ENCODE peak calls at places on chromosomes 3 and 15, in six cellular contexts. One of them, this sample, is unnamed. For H3K4me1, the result is how much of the 10 kb centered on the place peaks cover.

GRCh38 chr15:73258271-73259108 is 110.3 kb downstream of the HCN4 start:
- DNase-seq in HAP-1: peak
- DNase-seq in IMR-90: no peak
- DNase-seq in psoas muscle: no peak
- DNase-seq in mammary epithelial cell: no peak
- DNase-seq in pancreas: no peak
- DNase-seq in this sample: no peak

GRCh38 chr3:135262441-135262840 is 467.4 kb downstream of the EPHB1 start:
- DNase-seq in pancreas: no peak
- DNase-seq in IMR-90: no peak
- DNase-seq in psoas muscle: no peak
- DNase-seq in HAP-1: no peak
- DNase-seq in mammary epithelial cell: no peak
- DNase-seq in this sample: no peak

GRCh38 chr3:115281697-115282685 is 134.9 kb upstream of the ZBTB20 start:
- DNase-seq in psoas muscle: no peak
- DNase-seq in mammary epithelial cell: no peak
- DNase-seq in HAP-1: no peak
- DNase-seq in IMR-90: no peak
- DNase-seq in pancreas: no peak
- DNase-seq in this sample: no peak

GRCh38 chr3:42539871-42540714 is 37.6 kb downstream of the VIPR1 start:
- DNase-seq in HAP-1: peak
- DNase-seq in IMR-90: no peak
- DNase-seq in pancreas: peak
- DNase-seq in mammary epithelial cell: peak
- DNase-seq in psoas muscle: no peak
- DNase-seq in this sample: no peak

GRCh38 chr3:134693804-134694203 is 43.0 kb upstream of the KY start:
- DNase-seq in IMR-90: no peak
- DNase-seq in mammary epithelial cell: no peak
- DNase-seq in HAP-1: no peak
- DNase-seq in psoas muscle: no peak
- DNase-seq in pancreas: no peak
- DNase-seq in this sample: no peak

GRCh38 chr3:71803248-71803647 is 18.3 kb upstream of the PROK2 start:
- DNase-seq in pancreas: no peak
- DNase-seq in HAP-1: no peak
- DNase-seq in mammary epithelial cell: no peak
- DNase-seq in IMR-90: no peak
- DNase-seq in psoas muscle: no peak
- DNase-seq in this sample: no peak

GRCh38 chr3:194269610-194270145 is 81.5 kb downstream of the CPN2 start:
- DNase-seq in psoas muscle: peak
- DNase-seq in mammary epithelial cell: no peak
- DNase-seq in pancreas: peak
- DNase-seq in IMR-90: no peak
- DNase-seq in HAP-1: no peak
- DNase-seq in this sample: peak

GRCh38 chr3:102307442-102307841 is 127.4 kb upstream of the ZPLD1 start:
- DNase-seq in mammary epithelial cell: no peak
- DNase-seq in IMR-90: no peak
- DNase-seq in psoas muscle: no peak
- DNase-seq in pancreas: no peak
- DNase-seq in HAP-1: no peak
- DNase-seq in this sample: no peak

GRCh38 chr3:87771338-87772059 is 287.3 kb downstream of the CGGBP1 start:
- DNase-seq in HAP-1: peak
- DNase-seq in mammary epithelial cell: peak
- DNase-seq in pancreas: no peak
- DNase-seq in psoas muscle: peak
- DNase-seq in IMR-90: peak
- DNase-seq in this sample: peak

GRCh38 chr3:25090869-25091453 is 337.1 kb upstream of the RARB start:
- DNase-seq in IMR-90: no peak
- DNase-seq in mammary epithelial cell: no peak
- DNase-seq in psoas muscle: no peak
- DNase-seq in HAP-1: no peak
- DNase-seq in pancreas: no peak
- DNase-seq in this sample: no peak

GRCh38 chr15:71565006-71565405 is 245.3 kb upstream of the NR2E3 start:
- DNase-seq in IMR-90: no peak
- DNase-seq in psoas muscle: no peak
- DNase-seq in HAP-1: no peak
- DNase-seq in mammary epithelial cell: no peak
- DNase-seq in pancreas: no peak
- DNase-seq in this sample: no peak

GRCh38 chr3:165464736-165465135 is 268.6 kb upstream of the SLITRK3 start:
- DNase-seq in IMR-90: peak
- DNase-seq in mammary epithelial cell: peak
- DNase-seq in HAP-1: no peak
- DNase-seq in psoas muscle: no peak
- DNase-seq in pancreas: no peak
- DNase-seq in this sample: no peak

GRCh38 chr3:25007974-25008658 is 419.9 kb upstream of the RARB start:
- DNase-seq in pancreas: no peak
- DNase-seq in HAP-1: no peak
- DNase-seq in mammary epithelial cell: peak
- DNase-seq in psoas muscle: no peak
- DNase-seq in IMR-90: no peak
- DNase-seq in this sample: no peak

GRCh38 chr3:21718161-21718765 is 32.7 kb downstream of the ZNF385D start:
- DNase-seq in psoas muscle: no peak
- DNase-seq in IMR-90: peak
- DNase-seq in HAP-1: no peak
- DNase-seq in pancreas: no peak
- DNase-seq in mammary epithelial cell: peak
- DNase-seq in this sample: no peak

GRCh38 chr3:71132995-71133730 is 450.4 kb downstream of the FOXP1 start:
- DNase-seq in HAP-1: peak
- DNase-seq in psoas muscle: no peak
- DNase-seq in mammary epithelial cell: no peak
- DNase-seq in IMR-90: no peak
- DNase-seq in pancreas: no peak
- DNase-seq in this sample: no peak

GRCh38 chr3:167051421-167051820 is 328.7 kb downstream of the ZBBX start:
- DNase-seq in pancreas: no peak
- DNase-seq in HAP-1: no peak
- DNase-seq in psoas muscle: no peak
- DNase-seq in mammary epithelial cell: no peak
- DNase-seq in IMR-90: no peak
- DNase-seq in this sample: no peak

GRCh38 chr3:175940881-175941280 is 1081.7 kb downstream of the NAALADL2 start:
- DNase-seq in pancreas: no peak
- DNase-seq in mammary epithelial cell: peak
- DNase-seq in IMR-90: no peak
- DNase-seq in HAP-1: peak
- DNase-seq in psoas muscle: no peak
- DNase-seq in this sample: no peak

GRCh38 chr15:84818221-84819131 is 1.3 kb downstream of the ALPK3 start:
- DNase-seq in psoas muscle: peak
- DNase-seq in HAP-1: no peak
- DNase-seq in mammary epithelial cell: no peak
- DNase-seq in pancreas: peak
- DNase-seq in IMR-90: peak
- DNase-seq in this sample: no peak

GRCh38 chr3:159144891-159145290 is 343.0 kb downstream of the MFSD1 start:
- DNase-seq in psoas muscle: no peak
- DNase-seq in IMR-90: no peak
- DNase-seq in HAP-1: no peak
- DNase-seq in pancreas: no peak
- DNase-seq in mammary epithelial cell: no peak
- DNase-seq in this sample: no peak

GRCh38 chr15:63016234-63016633 is 26.3 kb upstream of the TPM1 start:
- DNase-seq in pancreas: no peak
- DNase-seq in IMR-90: no peak
- DNase-seq in HAP-1: no peak
- DNase-seq in mammary epithelial cell: no peak
- DNase-seq in psoas muscle: no peak
- DNase-seq in this sample: no peak

GRCh38 chr3:66496731-66497130 is 4.1 kb downstream of the LRIG1 start:
- DNase-seq in psoas muscle: no peak
- DNase-seq in pancreas: no peak
- DNase-seq in IMR-90: no peak
- DNase-seq in mammary epithelial cell: peak
- DNase-seq in HAP-1: no peak
- DNase-seq in this sample: no peak

GRCh38 chr3:66493464-66494099 is 7.2 kb downstream of the LRIG1 start:
- DNase-seq in pancreas: no peak
- DNase-seq in IMR-90: no peak
- DNase-seq in HAP-1: no peak
- DNase-seq in mammary epithelial cell: no peak
- DNase-seq in psoas muscle: no peak
- DNase-seq in this sample: no peak

GRCh38 chr3:66497288-66497972 is 3.4 kb downstream of the LRIG1 start:
- DNase-seq in HAP-1: no peak
- DNase-seq in psoas muscle: no peak
- DNase-seq in pancreas: no peak
- DNase-seq in mammary epithelial cell: no peak
- DNase-seq in IMR-90: no peak
- DNase-seq in this sample: no peak

GRCh38 chr3:66495633-66496032 is 5.2 kb downstream of the LRIG1 start:
- DNase-seq in pancreas: no peak
- DNase-seq in mammary epithelial cell: no peak
- DNase-seq in psoas muscle: no peak
- DNase-seq in IMR-90: no peak
- DNase-seq in HAP-1: peak
- DNase-seq in this sample: no peak

GRCh38 chr3:66494964-66495581 is 5.7 kb downstream of the LRIG1 start:
- DNase-seq in psoas muscle: no peak
- DNase-seq in mammary epithelial cell: no peak
- DNase-seq in pancreas: no peak
- DNase-seq in HAP-1: peak
- DNase-seq in IMR-90: no peak
- DNase-seq in this sample: no peak
- H3K4me1 ChIP-seq in psoas muscle: half or more
- H3K4me1 ChIP-seq in mammary epithelial cell: under half
- H3K4me1 ChIP-seq in pancreas: half or more
- H3K4me1 ChIP-seq in HAP-1: half or more
- H3K4me1 ChIP-seq in IMR-90: under half
- H3K4me1 ChIP-seq in this sample: under half

GRCh38 chr3:123641505-123641904 is 56.7 kb upstream of the HACD2 start:
- DNase-seq in IMR-90: no peak
- DNase-seq in pancreas: no peak
- DNase-seq in mammary epithelial cell: no peak
- DNase-seq in psoas muscle: no peak
- DNase-seq in HAP-1: no peak
- DNase-seq in this sample: peak
- H3K4me1 ChIP-seq in IMR-90: under half
- H3K4me1 ChIP-seq in pancreas: under half
- H3K4me1 ChIP-seq in mammary epithelial cell: under half
- H3K4me1 ChIP-seq in psoas muscle: under half
- H3K4me1 ChIP-seq in HAP-1: under half
- H3K4me1 ChIP-seq in this sample: under half

DNA sequence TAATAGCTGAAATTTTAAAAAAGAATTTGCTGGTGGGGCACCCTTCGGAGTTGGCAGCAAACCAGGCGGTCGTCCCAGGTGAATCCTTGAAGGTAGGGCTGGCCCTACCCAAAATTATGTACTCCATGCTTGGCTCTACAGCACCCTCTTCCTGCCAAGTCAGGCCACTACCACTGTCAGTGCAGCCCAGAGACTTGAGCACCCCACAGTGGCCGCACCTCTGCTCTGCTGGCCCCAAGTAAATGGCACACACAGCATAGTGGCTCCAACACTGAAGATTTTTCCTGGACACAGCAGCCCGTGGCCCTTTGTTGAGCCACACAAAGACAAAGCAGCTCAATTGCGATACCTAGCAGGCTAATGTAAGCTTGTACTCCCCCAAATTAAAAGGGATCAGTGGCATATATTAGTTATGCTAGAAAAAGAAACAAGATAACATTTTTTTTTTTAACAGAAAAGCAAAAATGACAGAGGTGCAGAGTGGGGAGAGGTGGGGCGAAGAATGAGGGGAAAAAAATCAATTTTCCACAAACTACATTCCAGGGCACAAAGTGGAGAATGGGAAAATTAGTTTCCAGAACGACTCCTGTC is 250.5 kb downstream of the UACA start:
- DNase-seq in mammary epithelial cell: peak
- DNase-seq in pancreas: no peak
- DNase-seq in IMR-90: peak
- DNase-seq in psoas muscle: no peak
- DNase-seq in HAP-1: peak
- DNase-seq in this sample: no peak
- H3K4me1 ChIP-seq in mammary epithelial cell: under half
- H3K4me1 ChIP-seq in pancreas: under half
- H3K4me1 ChIP-seq in IMR-90: under half
- H3K4me1 ChIP-seq in psoas muscle: under half
- H3K4me1 ChIP-seq in HAP-1: under half
- H3K4me1 ChIP-seq in this sample: under half

GRCh38 chr3:190617185-190617584 is 103.3 kb downstream of the IL1RAP start:
- DNase-seq in pancreas: no peak
- DNase-seq in IMR-90: no peak
- DNase-seq in mammary epithelial cell: no peak
- DNase-seq in HAP-1: peak
- DNase-seq in psoas muscle: no peak
- DNase-seq in this sample: no peak
- H3K4me1 ChIP-seq in pancreas: under half
- H3K4me1 ChIP-seq in IMR-90: under half
- H3K4me1 ChIP-seq in mammary epithelial cell: under half
- H3K4me1 ChIP-seq in HAP-1: under half
- H3K4me1 ChIP-seq in psoas muscle: under half
- H3K4me1 ChIP-seq in this sample: under half

GRCh38 chr3:132660056-132660744 is at the start of gene UBA5:
- DNase-seq in mammary epithelial cell: peak
- DNase-seq in IMR-90: peak
- DNase-seq in psoas muscle: peak
- DNase-seq in pancreas: peak
- DNase-seq in HAP-1: peak
- DNase-seq in this sample: peak
- H3K4me1 ChIP-seq in mammary epithelial cell: under half
- H3K4me1 ChIP-seq in IMR-90: under half
- H3K4me1 ChIP-seq in psoas muscle: under half
- H3K4me1 ChIP-seq in pancreas: under half
- H3K4me1 ChIP-seq in HAP-1: under half
- H3K4me1 ChIP-seq in this sample: under half

GRCh38 chr3:172713316-172713715 is 2.4 kb upstream of the NCEH1 start:
- DNase-seq in psoas muscle: no peak
- DNase-seq in IMR-90: no peak
- DNase-seq in mammary epithelial cell: no peak
- DNase-seq in HAP-1: no peak
- DNase-seq in pancreas: no peak
- DNase-seq in this sample: no peak

GRCh38 chr3:172708905-172709775 is 1.7 kb downstream of the NCEH1 start:
- DNase-seq in mammary epithelial cell: peak
- DNase-seq in IMR-90: peak
- DNase-seq in HAP-1: no peak
- DNase-seq in pancreas: no peak
- DNase-seq in psoas muscle: no peak
- DNase-seq in this sample: no peak

GRCh38 chr3:172709776-172710708 is 825 bp downstream of the NCEH1 start:
- DNase-seq in IMR-90: peak
- DNase-seq in HAP-1: peak
- DNase-seq in pancreas: peak
- DNase-seq in mammary epithelial cell: peak
- DNase-seq in psoas muscle: peak
- DNase-seq in this sample: peak

GRCh38 chr3:172710709-172711456 is at the start of gene NCEH1:
- DNase-seq in mammary epithelial cell: peak
- DNase-seq in HAP-1: peak
- DNase-seq in IMR-90: peak
- DNase-seq in pancreas: peak
- DNase-seq in psoas muscle: peak
- DNase-seq in this sample: peak

GRCh38 chr3:172711457-172711800 is 562 bp upstream of the NCEH1 start:
- DNase-seq in IMR-90: no peak
- DNase-seq in HAP-1: no peak
- DNase-seq in psoas muscle: no peak
- DNase-seq in mammary epithelial cell: no peak
- DNase-seq in pancreas: no peak
- DNase-seq in this sample: no peak
- H3K4me1 ChIP-seq in IMR-90: under half
- H3K4me1 ChIP-seq in HAP-1: under half
- H3K4me1 ChIP-seq in psoas muscle: under half
- H3K4me1 ChIP-seq in mammary epithelial cell: under half
- H3K4me1 ChIP-seq in pancreas: under half
- H3K4me1 ChIP-seq in this sample: under half

This sample was measured in aorta.